ENCODE peak calls at places on chromosome 2, in four cellular contexts. I, X, O and Q are unnamed samples.

GRCh38 chr2:160389875-160390274 is 103.7 kb downstream of the RBMS1 start:
- DNase-seq in I (no peak), X (no peak), O (no peak), Q (no peak)

GRCh38 chr2:164803772-164804466 is 37.7 kb downstream of the COBLL1 start:
- DNase-seq in X (no peak), O (no peak), I (no peak), Q (no peak)

GRCh38 chr2:181959508-181959907 is 26.1 kb upstream of the PPP1R1C start:
- DNase-seq in I (no peak), O (no peak), X (peak), Q (peak)

GRCh38 chr2:137924019-137924418 is 40.3 kb upstream of the HNMT start:
- DNase-seq in X (peak), I (no peak), O (no peak), Q (no peak)

GRCh38 chr2:127615511-127616166 is 30.3 kb upstream of the GPR17 start:
- DNase-seq in X (peak), O (peak), I (no peak), Q (no peak)

GRCh38 chr2:173972636-173973035 is 7.5 kb upstream of the SP3 start:
- DNase-seq in I (no peak), X (peak), O (no peak), Q (peak)

GRCh38 chr2:217484046-217484445 is 518.7 kb downstream of the TNS1 start:
- DNase-seq in O (no peak), X (no peak), I (no peak), Q (no peak)

GRCh38 chr2:225842939-225843338 is 443.4 kb downstream of the NYAP2 start:
- DNase-seq in I (no peak), O (no peak), X (peak), Q (no peak)

GRCh38 chr2:34408100-34408499 is 809.0 kb upstream of the FAM98A start:
- DNase-seq in O (no peak), X (peak), I (no peak), Q (peak)